ENCODE peak calls at places on chromosomes 16 and 17, in seven cellular contexts. T is thyroid gland, M is A549, V is HepG2, G is adrenal gland, C is tibial nerve, H is stomach. E is an unnamed sample.

GRCh38 chr17:29292992-29293889 is 707 bp downstream of the NUFIP2 start:
- DNase-seq in T (peak), M (peak), V (peak), G (peak), C (peak), H (peak), E (peak)

GRCh38 chr16:79962962-79963361 is 362.4 kb upstream of the MAF start:
- DNase-seq in T (no peak), M (no peak), V (no peak), G (no peak), C (no peak), H (no peak), E (no peak)

GRCh38 chr16:54890381-54890780 is 40.3 kb upstream of the IRX5 start:
- DNase-seq in T (no peak), M (no peak), V (no peak), G (no peak), C (no peak), H (no peak), E (no peak)

GRCh38 chr17:65292430-65292829 is 155.3 kb downstream of the RGS9 start:
- DNase-seq in T (no peak), M (no peak), V (no peak), G (no peak), C (no peak), H (no peak), E (no peak)

GRCh38 chr17:20116683-20117309 is 107.6 kb downstream of the SPECC1 start:
- DNase-seq in T (peak), M (peak), V (peak), G (peak), C (no peak), H (peak), E (no peak)

GRCh38 chr17:10171057-10171456 is 27.3 kb downstream of the GAS7 start:
- DNase-seq in T (no peak), M (no peak), V (no peak), G (no peak), C (no peak), H (no peak), E (peak)

GRCh38 chr16:65919977-65920376 is 446.5 kb upstream of the CDH5 start:
- DNase-seq in T (no peak), M (no peak), V (no peak), G (no peak), C (no peak), H (no peak), E (no peak)

GRCh38 chr16:74573622-74574021 is 33.3 kb downstream of the GLG1 start:
- DNase-seq in T (no peak), M (no peak), V (no peak), G (no peak), C (no peak), H (no peak), E (no peak)

GRCh38 chr17:2400474-2400866 is 390 bp downstream of the MNT start:
- DNase-seq in T (peak), M (no peak), V (peak), G (peak), C (no peak), H (peak), E (peak)

GRCh38 chr16:55968221-55968620 is 93.0 kb upstream of the CES5A start:
- DNase-seq in T (no peak), M (no peak), V (no peak), G (no peak), C (no peak), H (no peak), E (no peak)

GRCh38 chr16:85947511-85948509 is 48.8 kb downstream of the IRF8 start:
- DNase-seq in T (no peak), M (no peak), V (no peak), G (no peak), C (no peak), H (peak), E (no peak)

GRCh38 chr16:82580293-82580900 is 46.4 kb upstream of the CDH13 start:
- DNase-seq in T (peak), M (peak), V (peak), G (no peak), C (no peak), H (peak), E (no peak)

GRCh38 chr16:51839697-51840462 is 688.8 kb upstream of the SALL1 start:
- DNase-seq in T (no peak), M (no peak), V (peak), G (no peak), C (no peak), H (no peak), E (no peak)

GRCh38 chr16:82748026-82748425 is 121.3 kb downstream of the CDH13 start:
- DNase-seq in T (no peak), M (no peak), V (no peak), G (peak), C (no peak), H (no peak), E (peak)

GRCh38 chr16:67278773-67279295 is 498 bp upstream of the PLEKHG4 start:
- DNase-seq in T (peak), M (peak), V (no peak), G (peak), C (no peak), H (no peak), E (no peak)

GRCh38 chr16:57901480-57902069 is 69.4 kb downstream of the CNGB1 start:
- DNase-seq in T (no peak), M (no peak), V (no peak), G (no peak), C (no peak), H (no peak), E (no peak)

GRCh38 chr17:57498443-57498842 is 242.1 kb downstream of the MSI2 start:
- DNase-seq in T (no peak), M (no peak), V (no peak), G (no peak), C (no peak), H (no peak), E (no peak)

GRCh38 chr16:74563828-74564263 is 43.1 kb downstream of the GLG1 start:
- DNase-seq in T (no peak), M (no peak), V (no peak), G (peak), C (no peak), H (peak), E (no peak)

GRCh38 chr17:40596261-40596919 is 31.1 kb upstream of the CCR7 start:
- DNase-seq in T (peak), M (peak), V (peak), G (no peak), C (no peak), H (no peak), E (no peak)

GRCh38 chr17:42675348-42675983 is 1.3 kb downstream of the PLEKHH3 start:
- DNase-seq in T (peak), M (no peak), V (no peak), G (peak), C (no peak), H (peak), E (peak)

GRCh38 chr17:72173475-72174116 is 52.8 kb downstream of the SOX9 start:
- DNase-seq in T (no peak), M (no peak), V (peak), G (no peak), C (no peak), H (no peak), E (no peak)

GRCh38 chr16:47538472-47538871 is 77.3 kb downstream of the PHKB start:
- DNase-seq in T (no peak), M (no peak), V (peak), G (no peak), C (no peak), H (no peak), E (no peak)

GRCh38 chr17:59785091-59785799 is 77.8 kb downstream of the VMP1 start:
- DNase-seq in T (no peak), M (no peak), V (peak), G (no peak), C (no peak), H (no peak), E (no peak)

GRCh38 chr17:27649929-27650328 is 18.9 kb downstream of the LGALS9 start:
- DNase-seq in T (peak), M (no peak), V (no peak), G (peak), C (peak), H (peak), E (peak)

GRCh38 chr16:47732806-47733150 is 271.6 kb downstream of the PHKB start:
- DNase-seq in T (no peak), M (peak), V (no peak), G (no peak), C (no peak), H (no peak), E (no peak)

GRCh38 chr16:23318639-23319038 is 16.5 kb downstream of the SCNN1B start:
- DNase-seq in T (peak), M (no peak), V (no peak), G (no peak), C (no peak), H (peak), E (no peak)

GRCh38 chr16:25210758-25211157 is 6.0 kb upstream of the AQP8 start:
- DNase-seq in T (no peak), M (no peak), V (no peak), G (no peak), C (no peak), H (no peak), E (no peak)

GRCh38 chr17:50056961-50057330 is 1.0 kb downstream of the ITGA3 start:
- DNase-seq in T (peak), M (no peak), V (no peak), G (peak), C (no peak), H (peak), E (no peak)

GRCh38 chr16:53629607-53630312 is 73.9 kb downstream of the RPGRIP1L start:
- DNase-seq in T (no peak), M (no peak), V (peak), G (no peak), C (no peak), H (peak), E (no peak)

GRCh38 chr17:79459003-79459655 is 151.7 kb downstream of the RBFOX3 start:
- DNase-seq in T (no peak), M (no peak), V (no peak), G (no peak), C (no peak), H (no peak), E (no peak)

GRCh38 chr16:12419151-12419550 is 384.5 kb downstream of the CPPED1 start:
- DNase-seq in T (no peak), M (no peak), V (no peak), G (no peak), C (no peak), H (no peak), E (no peak)

GRCh38 chr17:35871415-35871814 is 2.7 kb upstream of the HEATR9 start:
- DNase-seq in T (no peak), M (no peak), V (no peak), G (no peak), C (no peak), H (no peak), E (no peak)

GRCh38 chr17:35868791-35869190 is at the start of gene HEATR9:
- DNase-seq in T (no peak), M (no peak), V (no peak), G (no peak), C (no peak), H (no peak), E (no peak)

GRCh38 chr17:35865412-35866355 is 3.0 kb downstream of the HEATR9 start:
- DNase-seq in T (no peak), M (no peak), V (peak), G (no peak), C (no peak), H (no peak), E (no peak)

GRCh38 chr17:35864853-35865252 is 3.8 kb downstream of the HEATR9 start:
- DNase-seq in T (no peak), M (no peak), V (no peak), G (no peak), C (no peak), H (no peak), E (no peak)

DNA sequence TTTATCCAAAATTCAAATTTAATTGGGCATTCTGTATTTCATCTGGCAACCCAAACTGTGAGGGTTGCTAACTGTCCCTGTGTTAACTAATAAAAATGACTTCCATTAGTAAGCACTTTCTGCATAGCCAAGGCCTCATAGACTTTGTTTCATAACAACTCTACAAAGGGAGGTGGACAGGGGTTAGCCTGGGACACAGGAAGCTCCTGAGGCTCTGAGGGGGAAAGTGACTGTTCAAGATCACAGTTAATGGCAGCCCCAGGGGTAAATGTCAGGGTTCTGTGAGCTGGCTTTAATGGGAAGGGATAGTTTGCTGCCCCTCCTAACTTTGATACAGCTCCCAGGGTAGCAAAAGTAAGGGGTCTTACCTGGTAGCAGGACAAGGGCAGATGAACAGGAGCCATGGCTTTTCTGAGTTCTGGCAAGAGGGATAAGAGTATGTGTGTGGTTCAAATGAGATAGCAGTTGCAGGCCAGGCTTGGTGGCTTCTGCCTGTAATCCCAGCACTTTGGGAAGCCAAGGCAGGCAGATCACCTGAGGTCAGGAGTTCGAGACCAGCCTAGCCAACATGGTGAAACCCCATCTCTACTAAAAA is 2.2 kb downstream of the HEATR9 start:
- DNase-seq in T (no peak), M (no peak), V (peak), G (peak), C (no peak), H (no peak), E (no peak)
- H3K27ac ChIP-seq in T (no peak), M (peak), V (peak), G (peak), C (no peak), H (no peak), E (no peak)

GRCh38 chr16:30557950-30558788 is at the start of gene ZNF764:
- DNase-seq in T (peak), M (peak), V (peak), G (peak), C (peak), H (peak), E (peak)
- TF ChIP-seq POLR2A in T (peak), M (peak), V (peak), G (peak), C (peak), H (peak), E (peak)

GRCh38 chr16:543301-544164 is 16.0 kb downstream of the CAPN15 start:
- DNase-seq in T (no peak), M (no peak), V (peak), G (no peak), C (no peak), H (peak), E (no peak)

GRCh38 chr16:546909-547770 is 13.1 kb upstream of the PRR35 start:
- DNase-seq in T (peak), M (no peak), V (no peak), G (peak), C (peak), H (peak), E (peak)

GRCh38 chr16:548586-548985 is 11.6 kb upstream of the PRR35 start:
- DNase-seq in T (no peak), M (no peak), V (no peak), G (no peak), C (no peak), H (no peak), E (no peak)

GRCh38 chr16:540645-541340 is 13.3 kb downstream of the CAPN15 start:
- DNase-seq in T (no peak), M (no peak), V (no peak), G (no peak), C (no peak), H (no peak), E (no peak)

GRCh38 chr16:544517-544916 is 15.7 kb upstream of the PRR35 start:
- DNase-seq in T (no peak), M (no peak), V (no peak), G (no peak), C (no peak), H (no peak), E (no peak)
- H3K27ac ChIP-seq in T (no peak), M (no peak), V (peak), G (no peak), C (no peak), H (no peak), E (no peak)

GRCh38 chr16:8846401-8846932 is 22.3 kb downstream of the CARHSP1 start:
- DNase-seq in T (no peak), M (no peak), V (no peak), G (no peak), C (no peak), H (no peak), E (no peak)
- TF ChIP-seq POLR2A in T (no peak), M (no peak), V (no peak), G (no peak), C (no peak), H (no peak), E (no peak)

GRCh38 chr16:88373927-88374492 is 8.7 kb upstream of the ZNF469 start:
- DNase-seq in T (no peak), M (no peak), V (no peak), G (no peak), C (no peak), H (no peak), E (peak)

GRCh38 chr16:88376835-88377726 is 5.7 kb upstream of the ZNF469 start:
- DNase-seq in T (no peak), M (no peak), V (no peak), G (no peak), C (no peak), H (no peak), E (no peak)

GRCh38 chr16:88374736-88375135 is 8.0 kb upstream of the ZNF469 start:
- DNase-seq in T (no peak), M (no peak), V (no peak), G (no peak), C (no peak), H (no peak), E (peak)

GRCh38 chr16:88376053-88376834 is 6.5 kb upstream of the ZNF469 start:
- DNase-seq in T (no peak), M (no peak), V (no peak), G (no peak), C (no peak), H (no peak), E (peak)

DNA sequence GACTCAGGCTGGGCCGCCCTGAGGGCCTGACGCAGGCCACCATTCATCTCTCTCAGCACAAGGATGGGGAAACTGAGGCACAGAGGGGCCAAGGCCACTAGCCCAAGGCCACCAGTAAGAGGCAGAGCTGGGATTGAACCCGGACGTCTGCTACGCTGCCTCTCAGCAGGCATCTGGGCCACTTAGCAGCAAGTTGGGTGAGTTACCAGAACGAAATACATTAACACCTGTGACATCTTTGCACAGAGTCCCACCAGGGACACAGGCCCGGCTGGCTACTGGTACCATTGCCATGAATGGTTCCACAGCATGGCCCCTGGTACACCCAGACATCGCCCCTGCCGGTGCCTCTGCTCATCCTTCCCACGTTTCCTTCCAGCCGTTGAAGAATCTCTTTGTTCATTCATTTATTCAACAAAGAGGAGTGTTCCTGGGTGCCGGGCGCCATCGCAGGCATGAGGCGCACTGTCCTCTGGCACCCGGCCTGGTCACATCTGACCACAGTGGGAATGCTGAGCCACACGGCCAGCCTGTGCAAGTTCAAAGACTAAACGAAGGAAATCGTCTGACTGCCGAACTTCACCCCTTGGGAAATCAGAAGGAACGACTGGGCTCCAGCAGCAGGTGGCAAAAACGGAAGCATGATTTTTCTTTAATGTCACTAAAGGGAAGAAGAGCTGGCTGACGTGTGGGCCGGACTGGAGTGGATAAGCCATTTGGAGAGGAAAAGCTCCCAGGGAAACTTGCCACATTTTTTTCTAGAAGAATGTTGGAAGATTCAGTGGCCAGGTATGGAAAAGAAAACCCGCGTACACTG is 7.3 kb upstream of the ZNF469 start:
- DNase-seq in T (no peak), M (no peak), V (no peak), G (no peak), C (no peak), H (no peak), E (peak)
- H3K27ac ChIP-seq in T (no peak), M (peak), V (no peak), G (no peak), C (peak), H (no peak), E (no peak)

DNA sequence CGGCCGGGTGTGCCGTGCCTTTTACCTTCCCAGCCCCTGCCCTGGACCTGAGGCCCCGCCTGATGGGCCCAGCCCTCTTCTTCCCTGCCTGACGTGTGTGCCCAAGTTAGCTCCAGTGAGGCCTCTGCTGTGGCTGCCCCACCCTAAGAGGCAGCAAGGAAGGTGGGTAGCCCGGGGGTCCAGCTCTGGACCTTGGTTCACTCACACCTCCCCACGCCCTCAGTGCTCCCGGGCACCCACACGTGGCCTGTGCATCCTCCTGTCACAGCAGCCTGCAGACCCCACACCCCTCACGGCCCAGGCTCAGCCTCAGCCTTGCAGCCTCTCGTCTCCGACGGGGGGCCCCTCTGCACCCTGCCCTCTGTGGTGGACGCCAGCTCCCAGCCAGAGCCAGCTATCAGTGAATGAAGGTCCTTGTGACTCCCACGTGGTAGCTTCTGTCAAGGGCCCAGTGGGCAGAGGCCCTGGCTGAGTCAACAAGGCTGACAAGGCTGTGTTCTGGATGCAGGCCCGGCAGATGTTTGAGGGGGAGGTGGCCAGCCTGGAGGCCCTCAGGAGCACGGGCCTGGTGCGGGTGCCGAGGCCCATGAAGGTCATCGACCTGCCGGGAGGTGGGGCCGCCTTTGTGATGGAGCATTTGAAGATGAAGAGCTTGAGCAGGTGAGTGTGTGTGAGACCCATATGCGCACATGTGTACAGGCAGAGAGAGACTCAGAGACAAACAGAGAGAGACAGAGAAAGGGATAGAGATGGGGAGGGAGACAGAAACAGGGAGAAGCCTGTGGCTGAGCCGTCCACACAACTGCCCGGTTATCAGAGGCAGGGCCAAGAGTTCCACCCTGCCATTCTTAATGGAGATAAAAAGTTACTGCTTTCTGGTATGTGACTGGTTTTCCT is 2.8 kb downstream of the FN3K start:
- DNase-seq in T (no peak), M (no peak), V (peak), G (peak), C (no peak), H (peak), E (peak)
- TF ChIP-seq POLR2A in T (no peak), M (no peak), V (no peak), G (no peak), C (peak), H (no peak), E (peak)